ENCODE peak calls at places on chromosomes 7 and 10, in six cellular contexts. One of them, this sample, is unnamed.

GRCh38 chr10:63128443-63128842 is 4.7 kb upstream of the NRBF2 start:
- DNase-seq in PC-3: no peak
- DNase-seq in adrenal gland: no peak
- DNase-seq in endodermal cell: no peak
- DNase-seq in cardiac muscle cell: no peak
- DNase-seq in fibroblast of the aortic adventitia: peak; percentile 7
- DNase-seq in this sample: no peak

GRCh38 chr7:43112088-43112940 is at the start of gene HECW1:
- DNase-seq in PC-3: no peak
- DNase-seq in adrenal gland: no peak
- DNase-seq in endodermal cell: peak; percentile 79
- DNase-seq in cardiac muscle cell: no peak
- DNase-seq in fibroblast of the aortic adventitia: no peak
- DNase-seq in this sample: no peak

GRCh38 chr7:156496491-156497264 is 143.9 kb upstream of the RNF32 start:
- DNase-seq in PC-3: no peak
- DNase-seq in adrenal gland: no peak
- DNase-seq in endodermal cell: no peak
- DNase-seq in cardiac muscle cell: no peak
- DNase-seq in fibroblast of the aortic adventitia: no peak
- DNase-seq in this sample: no peak

GRCh38 chr10:1966698-1967097 is 229.4 kb upstream of the ADARB2 start:
- DNase-seq in PC-3: no peak
- DNase-seq in adrenal gland: no peak
- DNase-seq in endodermal cell: no peak
- DNase-seq in cardiac muscle cell: no peak
- DNase-seq in fibroblast of the aortic adventitia: no peak
- DNase-seq in this sample: no peak

GRCh38 chr10:31188792-31189406 is 130.1 kb upstream of the ZEB1 start:
- DNase-seq in PC-3: no peak
- DNase-seq in adrenal gland: no peak
- DNase-seq in endodermal cell: no peak
- DNase-seq in cardiac muscle cell: no peak
- DNase-seq in fibroblast of the aortic adventitia: peak; percentile 42
- DNase-seq in this sample: no peak

GRCh38 chr7:150716939-150717338 is 526 bp downstream of the GIMAP1 start:
- DNase-seq in PC-3: no peak
- DNase-seq in adrenal gland: no peak
- DNase-seq in endodermal cell: no peak
- DNase-seq in cardiac muscle cell: no peak
- DNase-seq in fibroblast of the aortic adventitia: no peak
- DNase-seq in this sample: no peak

GRCh38 chr7:92058040-92058439 is 76.2 kb downstream of the CYP51A1 start:
- DNase-seq in PC-3: no peak
- DNase-seq in adrenal gland: no peak
- DNase-seq in endodermal cell: no peak
- DNase-seq in cardiac muscle cell: no peak
- DNase-seq in fibroblast of the aortic adventitia: no peak
- DNase-seq in this sample: peak; percentile 68

GRCh38 chr7:47931788-47932425 is 16.4 kb downstream of the PKD1L1 start:
- DNase-seq in PC-3: no peak
- DNase-seq in adrenal gland: no peak
- DNase-seq in endodermal cell: no peak
- DNase-seq in cardiac muscle cell: peak; percentile 43
- DNase-seq in fibroblast of the aortic adventitia: peak; percentile 68
- DNase-seq in this sample: no peak

GRCh38 chr7:8597565-8597964 is 164.2 kb downstream of the NXPH1 start:
- DNase-seq in PC-3: no peak
- DNase-seq in adrenal gland: no peak
- DNase-seq in endodermal cell: no peak
- DNase-seq in cardiac muscle cell: no peak
- DNase-seq in fibroblast of the aortic adventitia: no peak
- DNase-seq in this sample: no peak

GRCh38 chr10:4638116-4638515 is 187.9 kb upstream of the AKR1E2 start:
- DNase-seq in PC-3: no peak
- DNase-seq in adrenal gland: no peak
- DNase-seq in endodermal cell: peak; percentile 75
- DNase-seq in cardiac muscle cell: no peak
- DNase-seq in fibroblast of the aortic adventitia: no peak
- DNase-seq in this sample: no peak

GRCh38 chr10:124351481-124352220 is 67.1 kb downstream of the OAT start:
- DNase-seq in PC-3: no peak
- DNase-seq in adrenal gland: no peak
- DNase-seq in endodermal cell: peak; percentile 30
- DNase-seq in cardiac muscle cell: no peak
- DNase-seq in fibroblast of the aortic adventitia: no peak
- DNase-seq in this sample: no peak

GRCh38 chr7:30595461-30596042 is 874 bp downstream of the GARS1 start:
- DNase-seq in PC-3: peak; percentile 1
- DNase-seq in adrenal gland: no peak
- DNase-seq in endodermal cell: no peak
- DNase-seq in cardiac muscle cell: peak; percentile 14
- DNase-seq in fibroblast of the aortic adventitia: peak; percentile 28
- DNase-seq in this sample: no peak

GRCh38 chr10:34906021-34906965 is 91.2 kb upstream of the PARD3 start:
- DNase-seq in PC-3: no peak
- DNase-seq in adrenal gland: peak; percentile 45
- DNase-seq in endodermal cell: peak; percentile 85
- DNase-seq in cardiac muscle cell: peak; percentile 22
- DNase-seq in fibroblast of the aortic adventitia: no peak
- DNase-seq in this sample: no peak

GRCh38 chr10:121032460-121032859 is 181.3 kb downstream of the WDR11 start:
- DNase-seq in PC-3: no peak
- DNase-seq in adrenal gland: no peak
- DNase-seq in endodermal cell: no peak
- DNase-seq in cardiac muscle cell: no peak
- DNase-seq in fibroblast of the aortic adventitia: no peak
- DNase-seq in this sample: no peak

GRCh38 chr10:44292390-44293002 is 92.4 kb downstream of the CXCL12 start:
- DNase-seq in PC-3: no peak
- DNase-seq in adrenal gland: no peak
- DNase-seq in endodermal cell: peak; percentile 71
- DNase-seq in cardiac muscle cell: no peak
- DNase-seq in fibroblast of the aortic adventitia: no peak
- DNase-seq in this sample: no peak

GRCh38 chr10:77637986-77638765 is 568 bp upstream of the KCNMA1 start:
- DNase-seq in PC-3: peak; percentile 78
- DNase-seq in adrenal gland: no peak
- DNase-seq in endodermal cell: peak; percentile 88
- DNase-seq in cardiac muscle cell: peak; percentile 46
- DNase-seq in fibroblast of the aortic adventitia: peak; percentile 45
- DNase-seq in this sample: no peak

GRCh38 chr7:3152714-3153113 is 109.0 kb upstream of the CARD11 start:
- DNase-seq in PC-3: no peak
- DNase-seq in adrenal gland: no peak
- DNase-seq in endodermal cell: no peak
- DNase-seq in cardiac muscle cell: no peak
- DNase-seq in fibroblast of the aortic adventitia: no peak
- DNase-seq in this sample: no peak

GRCh38 chr7:137772748-137773147 is 74.0 kb downstream of the DGKI start:
- DNase-seq in PC-3: peak; percentile 32
- DNase-seq in adrenal gland: no peak
- DNase-seq in endodermal cell: no peak
- DNase-seq in cardiac muscle cell: peak; percentile 46
- DNase-seq in fibroblast of the aortic adventitia: peak; percentile 59
- DNase-seq in this sample: no peak

GRCh38 chr7:91083855-91084644 is 180.2 kb upstream of the FZD1 start:
- DNase-seq in PC-3: peak; percentile 4
- DNase-seq in adrenal gland: peak; percentile 38
- DNase-seq in endodermal cell: no peak
- DNase-seq in cardiac muscle cell: peak; percentile 17
- DNase-seq in fibroblast of the aortic adventitia: no peak
- DNase-seq in this sample: no peak

GRCh38 chr7:4880218-4880617 is 3.3 kb downstream of the RADIL start:
- DNase-seq in PC-3: no peak
- DNase-seq in adrenal gland: no peak
- DNase-seq in endodermal cell: no peak
- DNase-seq in cardiac muscle cell: no peak
- DNase-seq in fibroblast of the aortic adventitia: peak; percentile 32
- DNase-seq in this sample: no peak

GRCh38 chr7:22718200-22718711 is 8.7 kb upstream of the IL6 start:
- DNase-seq in PC-3: peak; percentile 94
- DNase-seq in adrenal gland: no peak
- DNase-seq in endodermal cell: peak; percentile 51
- DNase-seq in cardiac muscle cell: peak; percentile 86
- DNase-seq in fibroblast of the aortic adventitia: peak; percentile 96
- DNase-seq in this sample: no peak
- H3K4me3 ChIP-seq in PC-3: peak overlapping the region; percentile 41
- H3K4me3 ChIP-seq in adrenal gland: no peak overlapping the region
- H3K4me3 ChIP-seq in endodermal cell: no peak overlapping the region
- H3K4me3 ChIP-seq in cardiac muscle cell: no peak overlapping the region
- H3K4me3 ChIP-seq in fibroblast of the aortic adventitia: no peak overlapping the region
- H3K4me3 ChIP-seq in this sample: no peak overlapping the region

GRCh38 chr7:131104611-131105293 is 222.9 kb upstream of the MKLN1 start:
- DNase-seq in PC-3: no peak
- DNase-seq in adrenal gland: no peak
- DNase-seq in endodermal cell: no peak
- DNase-seq in cardiac muscle cell: peak; percentile 43
- DNase-seq in fibroblast of the aortic adventitia: peak; percentile 42
- DNase-seq in this sample: no peak
- H3K4me3 ChIP-seq in PC-3: peak overlapping the region; percentile 65
- H3K4me3 ChIP-seq in adrenal gland: peak overlapping the region; percentile 13
- H3K4me3 ChIP-seq in endodermal cell: no peak overlapping the region
- H3K4me3 ChIP-seq in cardiac muscle cell: peak overlapping the region; percentile 85
- H3K4me3 ChIP-seq in fibroblast of the aortic adventitia: peak overlapping the region; percentile 67
- H3K4me3 ChIP-seq in this sample: no peak overlapping the region

GRCh38 chr10:131046194-131046593 is 265.3 kb downstream of the TCERG1L start:
- DNase-seq in PC-3: no peak
- DNase-seq in adrenal gland: no peak
- DNase-seq in endodermal cell: no peak
- DNase-seq in cardiac muscle cell: no peak
- DNase-seq in fibroblast of the aortic adventitia: no peak
- DNase-seq in this sample: no peak

GRCh38 chr10:131041361-131041916 is 270.1 kb downstream of the TCERG1L start:
- DNase-seq in PC-3: no peak
- DNase-seq in adrenal gland: no peak
- DNase-seq in endodermal cell: no peak
- DNase-seq in cardiac muscle cell: no peak
- DNase-seq in fibroblast of the aortic adventitia: no peak
- DNase-seq in this sample: no peak

GRCh38 chr10:131044379-131044778 is 267.1 kb downstream of the TCERG1L start:
- DNase-seq in PC-3: no peak
- DNase-seq in adrenal gland: no peak
- DNase-seq in endodermal cell: no peak
- DNase-seq in cardiac muscle cell: no peak
- DNase-seq in fibroblast of the aortic adventitia: no peak
- DNase-seq in this sample: no peak

GRCh38 chr10:131047501-131047900 is 264.0 kb downstream of the TCERG1L start:
- DNase-seq in PC-3: no peak
- DNase-seq in adrenal gland: no peak
- DNase-seq in endodermal cell: no peak
- DNase-seq in cardiac muscle cell: no peak
- DNase-seq in fibroblast of the aortic adventitia: no peak
- DNase-seq in this sample: no peak

GRCh38 chr10:131043039-131043691 is 268.4 kb downstream of the TCERG1L start:
- DNase-seq in PC-3: no peak
- DNase-seq in adrenal gland: no peak
- DNase-seq in endodermal cell: no peak
- DNase-seq in cardiac muscle cell: no peak
- DNase-seq in fibroblast of the aortic adventitia: no peak
- DNase-seq in this sample: no peak
- H3K4me3 ChIP-seq in PC-3: no peak overlapping the region
- H3K4me3 ChIP-seq in adrenal gland: no peak overlapping the region
- H3K4me3 ChIP-seq in endodermal cell: no peak overlapping the region
- H3K4me3 ChIP-seq in cardiac muscle cell: no peak overlapping the region
- H3K4me3 ChIP-seq in fibroblast of the aortic adventitia: no peak overlapping the region
- H3K4me3 ChIP-seq in this sample: no peak overlapping the region

GRCh38 chr10:61992059-61992460 is 90.6 kb downstream of the ARID5B start:
- DNase-seq in PC-3: no peak
- DNase-seq in adrenal gland: peak; percentile 51
- DNase-seq in endodermal cell: no peak
- DNase-seq in cardiac muscle cell: peak; percentile 81
- DNase-seq in fibroblast of the aortic adventitia: peak; percentile 79
- DNase-seq in this sample: no peak

GRCh38 chr10:61994404-61995031 is 93.0 kb downstream of the ARID5B start:
- DNase-seq in PC-3: no peak
- DNase-seq in adrenal gland: no peak
- DNase-seq in endodermal cell: no peak
- DNase-seq in cardiac muscle cell: no peak
- DNase-seq in fibroblast of the aortic adventitia: no peak
- DNase-seq in this sample: no peak

GRCh38 chr10:61995093-61995492 is 93.6 kb downstream of the ARID5B start:
- DNase-seq in PC-3: no peak
- DNase-seq in adrenal gland: no peak
- DNase-seq in endodermal cell: no peak
- DNase-seq in cardiac muscle cell: no peak
- DNase-seq in fibroblast of the aortic adventitia: no peak
- DNase-seq in this sample: no peak

GRCh38 chr10:61993676-61994401 is 92.3 kb downstream of the ARID5B start:
- DNase-seq in PC-3: no peak
- DNase-seq in adrenal gland: no peak
- DNase-seq in endodermal cell: no peak
- DNase-seq in cardiac muscle cell: peak; percentile 58
- DNase-seq in fibroblast of the aortic adventitia: peak; percentile 63
- DNase-seq in this sample: no peak

DNA sequence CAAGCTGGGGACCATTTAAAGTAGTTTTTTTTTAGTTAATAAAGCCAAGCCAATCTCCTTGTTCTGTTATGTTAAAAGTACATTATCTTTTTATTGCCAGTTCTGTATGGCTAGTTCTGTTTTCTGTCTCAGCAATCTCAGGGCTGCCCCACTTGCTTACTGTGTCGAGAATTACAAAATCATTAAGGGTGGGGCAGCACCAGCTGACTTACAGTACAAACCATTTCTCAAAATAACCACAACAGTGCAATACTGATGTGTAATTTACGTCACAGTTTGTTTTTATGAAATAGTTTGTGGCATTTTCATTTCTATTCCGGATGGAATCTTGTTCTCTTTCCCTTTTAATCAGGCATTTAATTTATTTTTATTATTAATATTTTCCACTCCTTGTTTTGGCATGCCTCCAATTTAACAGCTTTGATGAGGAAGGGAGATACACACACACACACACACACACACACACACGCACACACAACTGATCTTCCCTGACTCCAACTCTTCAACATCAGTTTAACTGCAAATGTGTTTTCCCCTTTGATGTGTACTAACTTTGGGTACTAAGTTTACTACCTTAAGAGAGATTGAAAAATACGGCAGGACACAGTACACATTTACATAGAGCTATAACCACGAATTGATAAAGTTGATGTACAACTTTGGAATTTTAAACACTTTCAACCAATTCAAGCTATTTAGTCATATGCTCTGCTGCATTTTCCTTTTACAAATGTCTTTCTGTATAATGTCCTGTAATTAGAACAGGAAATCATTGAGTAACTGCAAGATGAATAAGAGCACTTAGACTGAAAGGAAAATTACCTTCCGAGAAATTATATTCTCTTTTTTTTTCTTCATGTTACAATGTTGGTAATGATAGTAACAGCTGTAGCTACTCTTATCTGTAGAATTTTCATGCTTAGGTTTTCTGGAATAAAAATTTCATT is 91.5 kb downstream of the ARID5B start:
- DNase-seq in PC-3: peak; percentile 50
- DNase-seq in adrenal gland: peak; percentile 61
- DNase-seq in endodermal cell: no peak
- DNase-seq in cardiac muscle cell: peak; percentile 97
- DNase-seq in fibroblast of the aortic adventitia: peak; percentile 98
- DNase-seq in this sample: no peak
- H3K4me3 ChIP-seq in PC-3: no peak overlapping the region
- H3K4me3 ChIP-seq in adrenal gland: no peak overlapping the region
- H3K4me3 ChIP-seq in endodermal cell: no peak overlapping the region
- H3K4me3 ChIP-seq in cardiac muscle cell: no peak overlapping the region
- H3K4me3 ChIP-seq in fibroblast of the aortic adventitia: peak overlapping the region; percentile 45
- H3K4me3 ChIP-seq in this sample: no peak overlapping the region